ENCODE peak calls at places on chromosomes 16 and 17, in nine cellular contexts. L, K, T, C, Y, U, J, V and O are unnamed samples.

GRCh38 chr17:42288078-42288984 is at the start of gene STAT5A:
- DNase-seq in V (peak), C (peak), L (peak), Y (peak), U (peak), J (peak), K (peak), T (peak), O (no peak)

GRCh38 chr17:17859909-17860760 is 23.3 kb upstream of the SREBF1 start:
- DNase-seq in K (no peak), Y (no peak), U (peak), L (peak), V (peak), T (peak), C (peak), J (peak), O (no peak)

GRCh38 chr17:41975099-41976083 is 8.8 kb downstream of the CNP start:
- DNase-seq in K (no peak), J (peak), V (no peak), L (no peak), U (no peak), C (no peak), T (no peak), Y (no peak), O (no peak)

GRCh38 chr17:45792995-45793755 is 9.1 kb downstream of the CRHR1 start:
- DNase-seq in L (no peak), C (no peak), Y (no peak), V (no peak), K (no peak), T (no peak), J (no peak), U (no peak), O (no peak)

GRCh38 chr16:48936811-48937210 is 326.8 kb upstream of the N4BP1 start:
- DNase-seq in U (no peak), V (no peak), Y (no peak), C (no peak), T (no peak), J (no peak), K (no peak), L (no peak), O (no peak)

GRCh38 chr17:37710344-37710886 is 34.4 kb downstream of the HNF1B start:
- DNase-seq in K (no peak), L (peak), U (peak), C (peak), T (no peak), J (peak), V (peak), Y (no peak), O (no peak)

GRCh38 chr17:28957992-28958355 is 6.7 kb upstream of the PHF12 start:
- DNase-seq in L (no peak), V (no peak), U (no peak), T (no peak), K (no peak), C (no peak), J (no peak), Y (no peak), O (no peak)

GRCh38 chr17:3961564-3962047 is 2.6 kb downstream of the ATP2A3 start:
- DNase-seq in V (no peak), J (no peak), U (no peak), L (no peak), Y (no peak), T (no peak), C (no peak), K (no peak), O (no peak)

GRCh38 chr17:70181376-70181775 is 12.0 kb downstream of the KCNJ2 start:
- DNase-seq in V (peak), L (no peak), K (no peak), U (no peak), J (no peak), C (no peak), Y (no peak), T (no peak), O (no peak)

GRCh38 chr16:11439216-11439615 is 94.0 kb downstream of the RMI2 start:
- DNase-seq in T (no peak), U (no peak), V (no peak), L (no peak), C (no peak), Y (no peak), J (no peak), K (no peak), O (no peak)

GRCh38 chr17:77145209-77145608 is 4.4 kb downstream of the SEC14L1 start:
- DNase-seq in L (no peak), T (no peak), C (no peak), K (no peak), V (no peak), J (no peak), U (no peak), Y (no peak), O (no peak)
- H3K4me3 ChIP-seq in L (no peak), T (no peak), C (no peak), K (peak), V (no peak), J (no peak), U (no peak), Y (no peak), O (no peak)

DNA sequence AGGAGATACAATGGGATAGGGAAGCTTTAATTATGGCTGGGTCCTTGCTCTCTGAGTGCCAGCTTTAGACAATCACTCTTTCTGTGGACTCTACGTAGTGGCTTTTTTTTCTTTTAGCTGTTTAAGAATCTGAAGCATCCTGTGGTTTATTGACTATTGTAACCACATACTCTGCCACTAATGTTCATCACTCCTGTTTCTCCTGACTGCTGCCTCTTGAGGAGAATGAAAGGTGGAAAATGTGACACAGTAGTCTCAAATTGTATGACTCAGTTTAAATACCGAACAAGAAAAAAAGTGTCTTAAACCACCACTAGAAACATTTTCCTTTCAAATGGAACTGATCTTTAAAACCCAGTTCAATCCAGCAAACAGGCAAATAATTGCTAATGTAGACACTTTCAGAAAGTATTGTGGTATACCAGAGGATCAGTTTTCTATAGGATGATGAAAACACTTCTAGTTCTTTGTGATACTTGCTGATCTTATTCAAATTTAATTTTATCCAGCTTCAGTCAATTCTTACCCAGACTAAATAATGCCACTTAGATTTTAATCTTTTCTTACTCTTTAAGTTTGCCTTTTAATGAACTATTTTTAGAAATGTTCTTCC is 302.7 kb upstream of the PMFBP1 start:
- DNase-seq in Y (no peak), U (no peak), K (no peak), J (peak), C (no peak), T (no peak), V (peak), L (no peak), O (peak)
- H3K4me3 ChIP-seq in Y (no peak), U (no peak), K (no peak), J (no peak), C (no peak), T (no peak), V (no peak), L (no peak), O (no peak)

GRCh38 chr17:7703584-7704574 is 1.1 kb upstream of the EFNB3 start:
- DNase-seq in Y (no peak), K (no peak), J (peak), U (peak), T (peak), C (peak), V (no peak), L (peak), O (no peak)
- H3K4me3 ChIP-seq in Y (no peak), K (peak), J (no peak), U (peak), T (peak), C (peak), V (peak), L (no peak), O (peak)

DNA sequence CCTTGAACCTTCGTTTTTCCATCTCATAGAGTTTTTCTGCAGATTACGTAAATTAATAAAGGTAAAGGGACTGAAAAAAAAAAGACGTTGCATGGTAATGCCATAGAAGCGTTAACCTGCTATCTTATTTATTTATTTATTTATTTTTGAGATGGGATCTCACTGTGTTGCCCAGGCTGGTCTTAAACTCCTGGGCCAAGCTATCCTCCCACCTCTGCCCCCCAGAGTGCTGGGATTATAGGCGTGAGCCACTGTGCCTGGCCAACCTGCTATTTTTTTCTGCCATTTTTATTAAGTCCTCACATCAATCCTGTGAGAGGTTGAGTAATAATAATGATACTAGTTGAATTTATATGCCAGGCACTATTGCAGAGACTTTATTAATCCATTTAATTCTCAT is 7.9 kb downstream of the MSI2 start:
- DNase-seq in C (no peak), T (no peak), U (no peak), J (no peak), Y (no peak), V (no peak), L (no peak), K (no peak), O (no peak)
- H3K4me3 ChIP-seq in C (no peak), T (no peak), U (no peak), J (no peak), Y (no peak), V (no peak), L (no peak), K (no peak), O (no peak)

DNA sequence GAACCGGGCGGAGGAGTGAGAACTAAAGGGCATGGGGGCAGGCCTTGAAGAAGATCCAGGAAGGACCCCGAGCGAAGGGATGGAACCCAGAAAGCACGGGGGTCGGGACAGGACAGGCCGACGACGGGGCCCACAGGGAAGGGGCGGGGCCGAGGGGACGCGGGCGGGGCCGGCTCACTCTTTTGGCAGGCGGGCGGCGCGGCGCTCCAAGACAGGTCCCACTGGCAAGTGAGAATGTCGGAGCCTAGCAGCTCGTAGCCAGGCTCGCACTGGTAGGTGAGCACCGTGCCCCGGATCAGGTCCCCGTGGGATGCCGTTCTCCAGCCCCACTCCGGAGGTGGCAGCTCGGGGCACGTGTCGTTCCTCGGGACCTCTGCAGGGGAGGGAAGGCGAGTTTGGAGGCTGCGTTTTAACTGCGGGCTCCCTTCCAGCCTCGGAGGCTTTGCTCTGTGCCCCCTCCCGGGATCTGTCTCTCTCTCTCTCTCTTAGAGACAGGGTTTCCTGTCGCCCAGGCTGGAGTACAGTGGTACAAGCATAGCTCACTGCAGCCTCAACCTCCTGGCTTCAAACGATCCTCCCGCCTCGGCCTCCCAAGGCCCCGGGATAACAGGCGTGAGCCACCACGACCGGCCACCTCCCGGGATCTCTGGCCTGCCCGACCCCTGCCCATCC is 13.7 kb upstream of the CDIPT start:
- DNase-seq in J (no peak), T (no peak), V (no peak), C (peak), Y (no peak), K (no peak), L (no peak), U (peak), O (no peak)
- H3K4me3 ChIP-seq in J (no peak), T (no peak), V (peak), C (peak), Y (no peak), K (peak), L (peak), U (peak), O (peak)